ENCODE peak calls at places on chromosome 3, in nine cellular contexts. P is effector memory CD8-positive, alpha-beta T cell; G is A549; F is stimulated activated naive CD8-positive, alpha-beta T cell treated with anti-CD3 and anti-CD28 coated beads, Interleukin-15, Interleukin-2, amounts not matched to agents 100 U/mL and 50 U/mL, for 24 hours; R is PC-3; N is Panc1; Z is left lung; D is activated CD4-positive, CD25-positive, alpha-beta regulatory T cell treated with anti-CD3 and anti-CD28 coated beads, Interleukin-2, amount 50 U/mL, for 24 hours; Q is left ventricle myocardium superior. S is an unnamed sample.

GRCh38 chr3:158753814-158754213 is 21.6 kb upstream of the RARRES1 start:
- ATAC-seq in Z (peak), P (no peak), D (no peak), Q (no peak), R (no peak), N (no peak), F (no peak), G (no peak), S (no peak)

GRCh38 chr3:132605374-132605792 is 8.3 kb downstream of the ACKR4 start:
- ATAC-seq in D (no peak), Q (peak), R (no peak), F (no peak), Z (peak), N (no peak), P (no peak), G (no peak), S (no peak)

GRCh38 chr3:37986479-37987314 is 3.9 kb upstream of the VILL start:
- ATAC-seq in R (peak), D (no peak), G (peak), Q (no peak), P (no peak), F (no peak), N (no peak), Z (peak), S (peak)

GRCh38 chr3:135784557-135784956 is 181.0 kb upstream of the PPP2R3A start:
- ATAC-seq in F (no peak), R (no peak), Q (no peak), G (no peak), Z (no peak), N (no peak), P (no peak), D (no peak), S (no peak)

GRCh38 chr3:13002398-13003124 is 70.7 kb downstream of the IQSEC1 start:
- ATAC-seq in F (peak), Q (no peak), N (no peak), G (no peak), Z (no peak), P (peak), D (peak), R (no peak), S (no peak)

GRCh38 chr3:110881069-110881468 is 190.5 kb upstream of the NECTIN3 start:
- ATAC-seq in Q (peak), R (peak), G (peak), N (no peak), Z (no peak), F (no peak), P (peak), D (no peak), S (peak)

GRCh38 chr3:166472015-166472414 is 634.8 kb upstream of the BCHE start:
- ATAC-seq in P (no peak), N (no peak), Q (no peak), G (no peak), R (no peak), Z (no peak), D (no peak), F (no peak), S (no peak)

GRCh38 chr3:168073842-168074311 is 21.8 kb downstream of the GOLIM4 start:
- ATAC-seq in Q (peak), D (no peak), F (no peak), Z (no peak), P (no peak), G (no peak), N (no peak), R (no peak), S (no peak)

GRCh38 chr3:158105124-158105709 is 1.0 kb downstream of the SHOX2 start:
- ATAC-seq in N (peak), D (no peak), P (no peak), Q (peak), F (no peak), Z (no peak), G (peak), R (no peak), S (no peak)

GRCh38 chr3:9233101-9233500 is 16.3 kb downstream of the SRGAP3 start:
- ATAC-seq in G (no peak), R (no peak), Q (no peak), N (no peak), P (no peak), D (no peak), F (no peak), Z (no peak), S (no peak)

GRCh38 chr3:110732420-110732819 is 339.2 kb upstream of the NECTIN3 start:
- ATAC-seq in Q (no peak), P (no peak), D (no peak), F (no peak), N (no peak), R (no peak), Z (no peak), G (no peak), S (no peak)

GRCh38 chr3:122066331-122067213 is 11.4 kb downstream of the CD86 start:
- ATAC-seq in D (no peak), Q (no peak), P (no peak), F (no peak), G (no peak), R (no peak), Z (peak), N (no peak), S (no peak)

GRCh38 chr3:45986303-45986982 is 9.2 kb downstream of the FYCO1 start:
- ATAC-seq in Z (peak), N (peak), G (peak), D (no peak), Q (peak), F (no peak), P (no peak), R (peak), S (peak)

GRCh38 chr3:71885001-71885400 is 100.1 kb upstream of the PROK2 start:
- ATAC-seq in Q (no peak), P (no peak), Z (no peak), D (no peak), F (no peak), G (no peak), R (no peak), N (no peak), S (no peak)

GRCh38 chr3:129182390-129183180 is 1.1 kb downstream of the CNBP start:
- ATAC-seq in Q (peak), P (no peak), D (no peak), R (no peak), F (no peak), Z (peak), G (peak), N (peak), S (no peak)

GRCh38 chr3:97971679-97972567 is at the start of gene RIOX2:
- ATAC-seq in F (peak), G (peak), D (peak), N (peak), P (peak), R (peak), Q (peak), Z (peak), S (peak)

GRCh38 chr3:42192334-42193200 is 73.4 kb downstream of the CCK start:
- ATAC-seq in F (peak), D (no peak), R (no peak), P (no peak), N (no peak), G (no peak), Q (no peak), Z (no peak), S (no peak)

GRCh38 chr3:194306771-194307640 is 44.1 kb downstream of the CPN2 start:
- ATAC-seq in Q (no peak), P (peak), Z (no peak), D (peak), R (no peak), F (peak), G (no peak), N (no peak), S (peak)

GRCh38 chr3:129605593-129606521 is 619 bp downstream of the PLXND1 start:
- ATAC-seq in G (peak), P (peak), N (peak), Z (peak), R (peak), D (peak), Q (no peak), F (peak), S (peak)

GRCh38 chr3:183710231-183710630 is 12.6 kb downstream of the YEATS2 start:
- ATAC-seq in R (no peak), P (no peak), Z (no peak), G (no peak), F (no peak), N (no peak), D (no peak), Q (no peak), S (no peak)

GRCh38 chr3:71693641-71694040 is 31.6 kb downstream of the EIF4E3 start:
- ATAC-seq in Z (peak), N (no peak), F (no peak), P (no peak), G (no peak), R (no peak), Q (peak), D (no peak), S (no peak)

GRCh38 chr3:31227152-31227581 is 305.6 kb upstream of the STT3B start:
- ATAC-seq in G (no peak), F (peak), Z (peak), P (peak), R (peak), D (peak), Q (no peak), N (no peak), S (peak)

GRCh38 chr3:68986496-68987208 is 26.8 kb downstream of the EOGT start:
- ATAC-seq in D (peak), N (no peak), P (no peak), F (no peak), R (no peak), Z (no peak), Q (no peak), G (no peak), S (no peak)

GRCh38 chr3:126948980-126949535 is 33.9 kb upstream of the PLXNA1 start:
- ATAC-seq in G (no peak), F (no peak), N (no peak), P (no peak), Z (no peak), D (no peak), R (no peak), Q (peak), S (no peak)

GRCh38 chr3:15390460-15390859 is 36.9 kb downstream of the METTL6 start:
- ATAC-seq in P (no peak), N (no peak), G (no peak), Z (peak), D (no peak), R (peak), Q (peak), F (no peak), S (no peak)

GRCh38 chr3:173690542-173690941 is 293.0 kb downstream of the NLGN1 start:
- ATAC-seq in F (no peak), Q (no peak), P (no peak), G (no peak), R (peak), D (no peak), N (no peak), Z (peak), S (no peak)

GRCh38 chr3:147939425-147940196 is 530.4 kb downstream of the ZIC1 start:
- ATAC-seq in Z (no peak), N (no peak), Q (peak), D (no peak), F (no peak), R (no peak), P (no peak), G (no peak), S (no peak)

GRCh38 chr3:178795349-178795748 is 259.1 kb downstream of the KCNMB2 start:
- ATAC-seq in Q (no peak), P (no peak), N (no peak), F (no peak), G (no peak), D (no peak), Z (no peak), R (no peak), S (no peak)

GRCh38 chr3:124078978-124079911 is 87.3 kb upstream of the ROPN1 start:
- ATAC-seq in F (no peak), R (peak), Q (peak), D (no peak), P (no peak), N (peak), Z (peak), G (peak), S (no peak)

GRCh38 chr3:144791034-144791433 is 819.4 kb downstream of the DIPK2A start:
- ATAC-seq in P (no peak), D (no peak), N (no peak), F (no peak), Z (no peak), G (no peak), Q (no peak), R (no peak), S (no peak)

GRCh38 chr3:117285721-117286120 is 576.1 kb downstream of the TUSC7 start:
- ATAC-seq in R (no peak), F (no peak), G (no peak), D (no peak), P (no peak), Z (no peak), N (no peak), Q (no peak), S (no peak)

GRCh38 chr3:34067442-34068130 is 269.2 kb downstream of the PDCD6IP start:
- ATAC-seq in G (no peak), Q (no peak), N (no peak), Z (no peak), P (no peak), R (no peak), D (no peak), F (no peak), S (no peak)

GRCh38 chr3:50323092-50323600 is 601 bp upstream of the HYAL2 start:
- ATAC-seq in D (no peak), R (no peak), N (no peak), Z (no peak), G (no peak), F (no peak), Q (peak), P (no peak), S (no peak)

GRCh38 chr3:18725668-18726407 is 300.7 kb upstream of the SATB1 start:
- ATAC-seq in R (no peak), Z (peak), D (peak), P (peak), Q (peak), N (no peak), F (peak), G (no peak), S (no peak)

GRCh38 chr3:31952205-31952604 is 28.9 kb downstream of the OSBPL10 start:
- ATAC-seq in N (no peak), F (peak), G (no peak), R (no peak), Q (no peak), D (no peak), P (peak), Z (no peak), S (peak)

GRCh38 chr3:52256622-52257021 is 11.1 kb downstream of the PPM1M start:
- ATAC-seq in Q (no peak), D (no peak), G (no peak), P (no peak), N (no peak), Z (no peak), R (no peak), F (no peak), S (no peak)

GRCh38 chr3:37143821-37144220 is 30.6 kb downstream of the LRRFIP2 start:
- ATAC-seq in P (no peak), G (no peak), Z (peak), N (no peak), Q (no peak), F (no peak), D (no peak), R (no peak), S (no peak)

S was measured in esophagus mucosa.